ENCODE peak calls at places on chromosome 15, in ten cellular contexts. One of them, this sample, is unnamed.

GRCh38 chr15:100671858-100672543 is 69.6 kb downstream of the ASB7 start:
- DNase-seq in CD8-positive, alpha-beta memory T cell: no peak
- DNase-seq in lung: no peak
- DNase-seq in IMR-90: peak; percentile 53
- DNase-seq in upper lobe of left lung: no peak
- DNase-seq in neural progenitor cell: peak; percentile 53
- DNase-seq in left ventricle myocardium inferior: no peak
- DNase-seq in psoas muscle: no peak
- DNase-seq in thoracic aorta: no peak
- DNase-seq in naive thymus-derived CD4-positive, alpha-beta T cell: no peak
- DNase-seq in this sample: no peak

GRCh38 chr15:35667908-35668307 is 121.9 kb upstream of the DPH6 start:
- DNase-seq in CD8-positive, alpha-beta memory T cell: no peak
- DNase-seq in lung: no peak
- DNase-seq in IMR-90: no peak
- DNase-seq in upper lobe of left lung: no peak
- DNase-seq in neural progenitor cell: no peak
- DNase-seq in left ventricle myocardium inferior: no peak
- DNase-seq in psoas muscle: no peak
- DNase-seq in thoracic aorta: no peak
- DNase-seq in naive thymus-derived CD4-positive, alpha-beta T cell: no peak
- DNase-seq in this sample: no peak

GRCh38 chr15:74630284-74631086 is 14.8 kb downstream of the CLK3 start:
- DNase-seq in CD8-positive, alpha-beta memory T cell: no peak
- DNase-seq in lung: no peak
- DNase-seq in IMR-90: no peak
- DNase-seq in upper lobe of left lung: no peak
- DNase-seq in neural progenitor cell: no peak
- DNase-seq in left ventricle myocardium inferior: no peak
- DNase-seq in psoas muscle: no peak
- DNase-seq in thoracic aorta: no peak
- DNase-seq in naive thymus-derived CD4-positive, alpha-beta T cell: no peak
- DNase-seq in this sample: no peak

GRCh38 chr15:45138814-45139765 is 9.3 kb downstream of the DUOX1 start:
- DNase-seq in CD8-positive, alpha-beta memory T cell: no peak
- DNase-seq in lung: peak; percentile 87
- DNase-seq in IMR-90: no peak
- DNase-seq in upper lobe of left lung: peak; percentile 79
- DNase-seq in neural progenitor cell: no peak
- DNase-seq in left ventricle myocardium inferior: no peak
- DNase-seq in psoas muscle: no peak
- DNase-seq in thoracic aorta: no peak
- DNase-seq in naive thymus-derived CD4-positive, alpha-beta T cell: no peak
- DNase-seq in this sample: no peak

GRCh38 chr15:26838742-26839460 is 28.0 kb upstream of the GABRA5 start:
- DNase-seq in CD8-positive, alpha-beta memory T cell: no peak
- DNase-seq in lung: no peak
- DNase-seq in IMR-90: no peak
- DNase-seq in upper lobe of left lung: no peak
- DNase-seq in neural progenitor cell: peak; percentile 29
- DNase-seq in left ventricle myocardium inferior: no peak
- DNase-seq in psoas muscle: no peak
- DNase-seq in thoracic aorta: no peak
- DNase-seq in naive thymus-derived CD4-positive, alpha-beta T cell: no peak
- DNase-seq in this sample: peak; percentile 16

GRCh38 chr15:50810128-50810527 is 44.6 kb upstream of the SPPL2A start:
- DNase-seq in CD8-positive, alpha-beta memory T cell: no peak
- DNase-seq in lung: no peak
- DNase-seq in IMR-90: no peak
- DNase-seq in upper lobe of left lung: no peak
- DNase-seq in neural progenitor cell: no peak
- DNase-seq in left ventricle myocardium inferior: no peak
- DNase-seq in psoas muscle: no peak
- DNase-seq in thoracic aorta: no peak
- DNase-seq in naive thymus-derived CD4-positive, alpha-beta T cell: no peak
- DNase-seq in this sample: no peak

GRCh38 chr15:83410532-83410931 is 36.6 kb upstream of the SH3GL3 start:
- DNase-seq in CD8-positive, alpha-beta memory T cell: no peak
- DNase-seq in lung: no peak
- DNase-seq in IMR-90: no peak
- DNase-seq in upper lobe of left lung: no peak
- DNase-seq in neural progenitor cell: no peak
- DNase-seq in left ventricle myocardium inferior: no peak
- DNase-seq in psoas muscle: no peak
- DNase-seq in thoracic aorta: no peak
- DNase-seq in naive thymus-derived CD4-positive, alpha-beta T cell: no peak
- DNase-seq in this sample: no peak

GRCh38 chr15:65877752-65878151 is 8.5 kb downstream of the RAB11A start:
- DNase-seq in CD8-positive, alpha-beta memory T cell: no peak
- DNase-seq in lung: no peak
- DNase-seq in IMR-90: no peak
- DNase-seq in upper lobe of left lung: no peak
- DNase-seq in neural progenitor cell: no peak
- DNase-seq in left ventricle myocardium inferior: no peak
- DNase-seq in psoas muscle: no peak
- DNase-seq in thoracic aorta: no peak
- DNase-seq in naive thymus-derived CD4-positive, alpha-beta T cell: no peak
- DNase-seq in this sample: no peak

GRCh38 chr15:45402955-45403892 is 24.9 kb upstream of the GATM start:
- DNase-seq in CD8-positive, alpha-beta memory T cell: peak; percentile 3
- DNase-seq in lung: peak; percentile 50
- DNase-seq in IMR-90: peak; percentile 59
- DNase-seq in upper lobe of left lung: peak; percentile 90
- DNase-seq in neural progenitor cell: peak; percentile 49
- DNase-seq in left ventricle myocardium inferior: peak; percentile 25
- DNase-seq in psoas muscle: peak; percentile 33
- DNase-seq in thoracic aorta: no peak
- DNase-seq in naive thymus-derived CD4-positive, alpha-beta T cell: no peak
- DNase-seq in this sample: peak; percentile 58

GRCh38 chr15:31977138-31977537 is 53.2 kb upstream of the CHRNA7 start:
- DNase-seq in CD8-positive, alpha-beta memory T cell: no peak
- DNase-seq in lung: no peak
- DNase-seq in IMR-90: no peak
- DNase-seq in upper lobe of left lung: peak; percentile 41
- DNase-seq in neural progenitor cell: no peak
- DNase-seq in left ventricle myocardium inferior: no peak
- DNase-seq in psoas muscle: no peak
- DNase-seq in thoracic aorta: no peak
- DNase-seq in naive thymus-derived CD4-positive, alpha-beta T cell: no peak
- DNase-seq in this sample: no peak

GRCh38 chr15:33068531-33068990 is 126.0 kb downstream of the FMN1 start:
- DNase-seq in CD8-positive, alpha-beta memory T cell: no peak
- DNase-seq in lung: peak; percentile 88
- DNase-seq in IMR-90: no peak
- DNase-seq in upper lobe of left lung: no peak
- DNase-seq in neural progenitor cell: peak; percentile 26
- DNase-seq in left ventricle myocardium inferior: peak; percentile 21
- DNase-seq in psoas muscle: peak; percentile 40
- DNase-seq in thoracic aorta: no peak
- DNase-seq in naive thymus-derived CD4-positive, alpha-beta T cell: no peak
- DNase-seq in this sample: peak; percentile 73

GRCh38 chr15:56568466-56569167 is 103.7 kb upstream of the MNS1 start:
- DNase-seq in CD8-positive, alpha-beta memory T cell: no peak
- DNase-seq in lung: no peak
- DNase-seq in IMR-90: no peak
- DNase-seq in upper lobe of left lung: no peak
- DNase-seq in neural progenitor cell: no peak
- DNase-seq in left ventricle myocardium inferior: no peak
- DNase-seq in psoas muscle: no peak
- DNase-seq in thoracic aorta: no peak
- DNase-seq in naive thymus-derived CD4-positive, alpha-beta T cell: no peak
- DNase-seq in this sample: no peak

GRCh38 chr15:95557226-95558046 is 773.1 kb upstream of the NR2F2 start:
- DNase-seq in CD8-positive, alpha-beta memory T cell: no peak
- DNase-seq in lung: no peak
- DNase-seq in IMR-90: peak; percentile 95
- DNase-seq in upper lobe of left lung: no peak
- DNase-seq in neural progenitor cell: no peak
- DNase-seq in left ventricle myocardium inferior: no peak
- DNase-seq in psoas muscle: no peak
- DNase-seq in thoracic aorta: no peak
- DNase-seq in naive thymus-derived CD4-positive, alpha-beta T cell: no peak
- DNase-seq in this sample: no peak

GRCh38 chr15:39409876-39410505 is 170.9 kb upstream of the THBS1 start:
- DNase-seq in CD8-positive, alpha-beta memory T cell: no peak
- DNase-seq in lung: no peak
- DNase-seq in IMR-90: no peak
- DNase-seq in upper lobe of left lung: no peak
- DNase-seq in neural progenitor cell: no peak
- DNase-seq in left ventricle myocardium inferior: no peak
- DNase-seq in psoas muscle: no peak
- DNase-seq in thoracic aorta: no peak
- DNase-seq in naive thymus-derived CD4-positive, alpha-beta T cell: no peak
- DNase-seq in this sample: no peak
- H3K4me1 ChIP-seq in CD8-positive, alpha-beta memory T cell: no peaks in the 10 kb centered on the region
- H3K4me1 ChIP-seq in lung: no peaks in the 10 kb centered on the region
- H3K4me1 ChIP-seq in IMR-90: peaks cover 5% of the 10 kb centered on the region
- H3K4me1 ChIP-seq in upper lobe of left lung: no peaks in the 10 kb centered on the region
- H3K4me1 ChIP-seq in neural progenitor cell: no peaks in the 10 kb centered on the region
- H3K4me1 ChIP-seq in left ventricle myocardium inferior: peaks cover 13% of the 10 kb centered on the region
- H3K4me1 ChIP-seq in psoas muscle: no peaks in the 10 kb centered on the region
- H3K4me1 ChIP-seq in thoracic aorta: no peaks in the 10 kb centered on the region
- H3K4me1 ChIP-seq in naive thymus-derived CD4-positive, alpha-beta T cell: no peaks in the 10 kb centered on the region
- H3K4me1 ChIP-seq in this sample: no peaks in the 10 kb centered on the region

GRCh38 chr15:25065286-25065685 is 110.5 kb downstream of the SNRPN start:
- DNase-seq in CD8-positive, alpha-beta memory T cell: no peak
- DNase-seq in lung: no peak
- DNase-seq in IMR-90: no peak
- DNase-seq in upper lobe of left lung: no peak
- DNase-seq in neural progenitor cell: no peak
- DNase-seq in left ventricle myocardium inferior: no peak
- DNase-seq in psoas muscle: no peak
- DNase-seq in thoracic aorta: no peak
- DNase-seq in naive thymus-derived CD4-positive, alpha-beta T cell: no peak
- DNase-seq in this sample: no peak
- H3K9me3 ChIP-seq in CD8-positive, alpha-beta memory T cell: peaks cover 100% of the 10 kb centered on the region
- H3K9me3 ChIP-seq in lung: peaks cover 100% of the 10 kb centered on the region
- H3K9me3 ChIP-seq in IMR-90: peaks cover 100% of the 10 kb centered on the region
- H3K9me3 ChIP-seq in upper lobe of left lung: peaks cover 100% of the 10 kb centered on the region
- H3K9me3 ChIP-seq in neural progenitor cell: peaks cover 28% of the 10 kb centered on the region
- H3K9me3 ChIP-seq in left ventricle myocardium inferior: peaks cover 100% of the 10 kb centered on the region
- H3K9me3 ChIP-seq in psoas muscle: peaks cover 98% of the 10 kb centered on the region
- H3K9me3 ChIP-seq in thoracic aorta: peaks cover 100% of the 10 kb centered on the region
- H3K9me3 ChIP-seq in naive thymus-derived CD4-positive, alpha-beta T cell: peaks cover 51% of the 10 kb centered on the region
- H3K9me3 ChIP-seq in this sample: no peaks in the 10 kb centered on the region

GRCh38 chr15:53102483-53102882 is 312.3 kb upstream of the ONECUT1 start:
- DNase-seq in CD8-positive, alpha-beta memory T cell: no peak
- DNase-seq in lung: no peak
- DNase-seq in IMR-90: no peak
- DNase-seq in upper lobe of left lung: no peak
- DNase-seq in neural progenitor cell: no peak
- DNase-seq in left ventricle myocardium inferior: no peak
- DNase-seq in psoas muscle: no peak
- DNase-seq in thoracic aorta: no peak
- DNase-seq in naive thymus-derived CD4-positive, alpha-beta T cell: no peak
- DNase-seq in this sample: no peak
- H3K27ac ChIP-seq in CD8-positive, alpha-beta memory T cell: no peak overlapping the region
- H3K27ac ChIP-seq in lung: no peak overlapping the region
- H3K27ac ChIP-seq in IMR-90: no peak overlapping the region
- H3K27ac ChIP-seq in upper lobe of left lung: no peak overlapping the region
- H3K27ac ChIP-seq in neural progenitor cell: no peak overlapping the region
- H3K27ac ChIP-seq in left ventricle myocardium inferior: no peak overlapping the region
- H3K27ac ChIP-seq in psoas muscle: no peak overlapping the region
- H3K27ac ChIP-seq in thoracic aorta: no peak overlapping the region
- H3K27ac ChIP-seq in naive thymus-derived CD4-positive, alpha-beta T cell: no peak overlapping the region
- H3K27ac ChIP-seq in this sample: no peak overlapping the region

GRCh38 chr15:71112429-71112828 is 2.8 kb upstream of the THSD4 start:
- DNase-seq in CD8-positive, alpha-beta memory T cell: no peak
- DNase-seq in lung: no peak
- DNase-seq in IMR-90: peak; percentile 41
- DNase-seq in upper lobe of left lung: no peak
- DNase-seq in neural progenitor cell: no peak
- DNase-seq in left ventricle myocardium inferior: no peak
- DNase-seq in psoas muscle: no peak
- DNase-seq in thoracic aorta: no peak
- DNase-seq in naive thymus-derived CD4-positive, alpha-beta T cell: no peak
- DNase-seq in this sample: no peak
- H3K4me1 ChIP-seq in CD8-positive, alpha-beta memory T cell: no peaks in the 10 kb centered on the region
- H3K4me1 ChIP-seq in lung: peaks cover 5% of the 10 kb centered on the region
- H3K4me1 ChIP-seq in IMR-90: peaks cover 19% of the 10 kb centered on the region
- H3K4me1 ChIP-seq in upper lobe of left lung: peaks cover 7% of the 10 kb centered on the region
- H3K4me1 ChIP-seq in neural progenitor cell: peaks cover 24% of the 10 kb centered on the region
- H3K4me1 ChIP-seq in left ventricle myocardium inferior: peaks cover 19% of the 10 kb centered on the region
- H3K4me1 ChIP-seq in psoas muscle: no peaks in the 10 kb centered on the region
- H3K4me1 ChIP-seq in thoracic aorta: peaks cover 39% of the 10 kb centered on the region
- H3K4me1 ChIP-seq in naive thymus-derived CD4-positive, alpha-beta T cell: peaks cover 7% of the 10 kb centered on the region
- H3K4me1 ChIP-seq in this sample: peaks cover 7% of the 10 kb centered on the region

GRCh38 chr15:76260246-76260938 is 50.9 kb downstream of the ETFA start:
- DNase-seq in CD8-positive, alpha-beta memory T cell: no peak
- DNase-seq in lung: no peak
- DNase-seq in IMR-90: no peak
- DNase-seq in upper lobe of left lung: peak; percentile 33
- DNase-seq in neural progenitor cell: no peak
- DNase-seq in left ventricle myocardium inferior: no peak
- DNase-seq in psoas muscle: no peak
- DNase-seq in thoracic aorta: no peak
- DNase-seq in naive thymus-derived CD4-positive, alpha-beta T cell: no peak
- DNase-seq in this sample: no peak

GRCh38 chr15:76258460-76258859 is 52.8 kb downstream of the ETFA start:
- DNase-seq in CD8-positive, alpha-beta memory T cell: no peak
- DNase-seq in lung: no peak
- DNase-seq in IMR-90: no peak
- DNase-seq in upper lobe of left lung: no peak
- DNase-seq in neural progenitor cell: peak; percentile 27
- DNase-seq in left ventricle myocardium inferior: no peak
- DNase-seq in psoas muscle: no peak
- DNase-seq in thoracic aorta: no peak
- DNase-seq in naive thymus-derived CD4-positive, alpha-beta T cell: no peak
- DNase-seq in this sample: no peak

GRCh38 chr15:76253851-76254440 is 57.3 kb downstream of the ETFA start:
- DNase-seq in CD8-positive, alpha-beta memory T cell: no peak
- DNase-seq in lung: no peak
- DNase-seq in IMR-90: no peak
- DNase-seq in upper lobe of left lung: no peak
- DNase-seq in neural progenitor cell: peak; percentile 15
- DNase-seq in left ventricle myocardium inferior: no peak
- DNase-seq in psoas muscle: no peak
- DNase-seq in thoracic aorta: no peak
- DNase-seq in naive thymus-derived CD4-positive, alpha-beta T cell: no peak
- DNase-seq in this sample: no peak

DNA sequence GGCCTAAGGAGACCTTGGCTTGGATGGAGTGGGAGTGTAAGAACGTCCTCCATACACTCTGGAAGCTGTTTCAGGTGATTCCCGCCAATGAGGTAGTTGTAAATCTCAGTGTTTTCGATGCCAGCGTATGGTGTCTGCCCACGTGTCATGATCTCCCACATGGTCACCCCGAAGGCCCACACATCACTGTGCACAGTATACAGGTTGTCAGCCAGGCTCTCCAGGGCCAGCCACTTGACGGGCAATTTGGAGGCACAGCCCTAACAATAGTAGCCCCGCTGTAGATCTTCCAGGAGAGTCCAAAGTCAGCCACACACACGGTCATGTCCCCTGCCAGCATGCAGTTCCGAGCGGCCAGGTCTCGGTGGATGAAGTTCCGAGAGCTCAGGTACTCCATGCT is 51.9 kb downstream of the ETFA start:
- DNase-seq in CD8-positive, alpha-beta memory T cell: no peak
- DNase-seq in lung: no peak
- DNase-seq in IMR-90: no peak
- DNase-seq in upper lobe of left lung: no peak
- DNase-seq in neural progenitor cell: no peak
- DNase-seq in left ventricle myocardium inferior: no peak
- DNase-seq in psoas muscle: no peak
- DNase-seq in thoracic aorta: no peak
- DNase-seq in naive thymus-derived CD4-positive, alpha-beta T cell: no peak
- DNase-seq in this sample: no peak
- H3K9me3 ChIP-seq in CD8-positive, alpha-beta memory T cell: peaks cover 4% of the 10 kb centered on the region
- H3K9me3 ChIP-seq in lung: peaks cover 21% of the 10 kb centered on the region
- H3K9me3 ChIP-seq in IMR-90: peaks cover 16% of the 10 kb centered on the region
- H3K9me3 ChIP-seq in upper lobe of left lung: peaks cover 17% of the 10 kb centered on the region
- H3K9me3 ChIP-seq in neural progenitor cell: peaks cover 15% of the 10 kb centered on the region
- H3K9me3 ChIP-seq in left ventricle myocardium inferior: peaks cover 24% of the 10 kb centered on the region
- H3K9me3 ChIP-seq in psoas muscle: peaks cover 4% of the 10 kb centered on the region
- H3K9me3 ChIP-seq in thoracic aorta: peaks cover 13% of the 10 kb centered on the region
- H3K9me3 ChIP-seq in naive thymus-derived CD4-positive, alpha-beta T cell: no peaks in the 10 kb centered on the region
- H3K9me3 ChIP-seq in this sample: no peaks in the 10 kb centered on the region

This sample was measured in body of pancreas.